ENCODE peak calls at places on chromosome X, in four cellular contexts. H, A, E and B are unnamed samples.
A peak's percentile ranks its signal among the peaks of the same experiment; 100 is the strongest.

GRCh38 chrX:149040873-149041535 is 464.1 kb downstream of the IDS start:
- DNase-seq in A (no peak), E (no peak), H (no peak), B (peak; percentile 21)

GRCh38 chrX:135484636-135485289 is 35.7 kb upstream of the INTS6L start:
- DNase-seq in E (no peak), A (no peak), H (no peak), B (peak; percentile 44)

GRCh38 chrX:126799059-126799458 is 20.5 kb upstream of the PRR32 start:
- DNase-seq in A (no peak), E (no peak), H (no peak), B (peak; percentile 75)

GRCh38 chrX:40167240-40168182 is 69.8 kb upstream of the BCOR start:
- DNase-seq in H (no peak), E (no peak), A (no peak), B (no peak)

GRCh38 chrX:107736781-107737531 is 38.6 kb downstream of the TSC22D3 start:
- DNase-seq in E (no peak), A (no peak), H (no peak), B (peak; percentile 64)

GRCh38 chrX:154534526-154535322 is 11.9 kb downstream of the G6PD start:
- DNase-seq in E (peak; percentile 93), A (peak; percentile 80), H (peak; percentile 86), B (peak; percentile 86)

GRCh38 chrX:31331045-31331444 is 259.2 kb upstream of the FTHL17 start:
- DNase-seq in H (no peak), E (no peak), A (no peak), B (no peak)

GRCh38 chrX:110588164-110588563 is 207.5 kb downstream of the CHRDL1 start:
- DNase-seq in A (no peak), E (no peak), H (no peak), B (no peak)

GRCh38 chrX:43702660-43703059 is 46.6 kb downstream of the MAOA start:
- DNase-seq in H (no peak), E (no peak), A (no peak), B (no peak)

GRCh38 chrX:85851418-85851817 is 195.9 kb downstream of the CHM start:
- DNase-seq in E (peak; percentile 51), H (no peak), A (no peak), B (no peak)

GRCh38 chrX:118039591-118039990 is 77.0 kb downstream of the KLHL13 start:
- DNase-seq in A (no peak), H (no peak), E (no peak), B (no peak)

GRCh38 chrX:75596178-75596577 is 73.3 kb upstream of the ZDHHC15 start:
- DNase-seq in E (no peak), A (no peak), H (no peak), B (no peak)

GRCh38 chrX:116239944-116240391 is 69.4 kb downstream of the AGTR2 start:
- DNase-seq in A (no peak), E (no peak), H (no peak), B (peak; percentile 64)

GRCh38 chrX:69282893-69283690 is 117.8 kb upstream of the PJA1 start:
- DNase-seq in A (no peak), H (no peak), E (no peak), B (no peak)

GRCh38 chrX:72609313-72609712 is 36.7 kb upstream of the HDAC8 start:
- DNase-seq in E (no peak), H (no peak), A (no peak), B (peak; percentile 9)

GRCh38 chrX:48003367-48003757 is 427 bp downstream of the ZNF182 start:
- DNase-seq in A (no peak), H (no peak), E (peak; percentile 56), B (no peak)

GRCh38 chrX:151973851-151974335 is 583 bp downstream of the GABRE start:
- DNase-seq in H (no peak), A (no peak), E (peak; percentile 74), B (peak; percentile 80)

GRCh38 chrX:125006704-125007103 is 313.0 kb upstream of the TEX13C start:
- DNase-seq in A (no peak), H (no peak), E (no peak), B (no peak)

GRCh38 chrX:46573331-46573895 is at the start of gene CHST7:
- DNase-seq in E (peak; percentile 84), H (no peak), A (peak; percentile 46), B (peak; percentile 18)

GRCh38 chrX:153767674-153768055 is 3.6 kb downstream of the PLXNB3 start:
- DNase-seq in E (no peak), H (no peak), A (no peak), B (no peak)